ENCODE peak calls at places on chromosomes 6 and 20, in six cellular contexts. Y is cerebellum, O is astrocyte of the hippocampus, L is H9, V is astrocyte of the cerebellum, T is GM23338. W is an unnamed sample.

GRCh38 chr20:63749597-63750508 is 10.3 kb downstream of the SLC2A4RG start:
- DNase-seq in O (no peak), T (no peak), L (no peak), Y (peak), V (no peak), W (no peak)

GRCh38 chr6:15254074-15254975 is 8.5 kb downstream of the JARID2 start:
- DNase-seq in L (no peak), V (no peak), Y (no peak), T (no peak), O (no peak), W (no peak)

GRCh38 chr20:33474963-33475362 is 14.9 kb upstream of the CBFA2T2 start:
- DNase-seq in O (no peak), T (no peak), Y (no peak), V (no peak), L (no peak), W (peak)

GRCh38 chr6:119463081-119463626 is 113.6 kb upstream of the MAN1A1 start:
- DNase-seq in L (no peak), O (no peak), V (no peak), T (no peak), Y (peak), W (no peak)

GRCh38 chr6:37985355-37985754 is 165.8 kb downstream of the ZFAND3 start:
- DNase-seq in Y (no peak), L (no peak), V (no peak), T (no peak), O (no peak), W (no peak)

GRCh38 chr20:11195899-11196558 is 522.2 kb upstream of the JAG1 start:
- DNase-seq in O (no peak), T (no peak), V (no peak), L (no peak), Y (no peak), W (no peak)

GRCh38 chr20:51318058-51318960 is 224.2 kb downstream of the NFATC2 start:
- DNase-seq in Y (no peak), L (peak), T (peak), O (peak), V (no peak), W (peak)

GRCh38 chr6:82978362-82978945 is 87.2 kb downstream of the UBE3D start:
- DNase-seq in L (no peak), V (no peak), O (no peak), T (no peak), Y (no peak), W (no peak)

GRCh38 chr6:136846046-136846445 is 23.7 kb downstream of the PEX7 start:
- DNase-seq in Y (peak), L (no peak), V (peak), O (peak), T (peak), W (peak)

GRCh38 chr6:73704260-73704659 is 8.3 kb downstream of the CD109 start:
- DNase-seq in T (no peak), Y (no peak), V (peak), O (peak), L (no peak), W (no peak)

GRCh38 chr6:16060039-16060438 is 68.8 kb upstream of the MYLIP start:
- DNase-seq in V (no peak), Y (no peak), O (no peak), L (peak), T (no peak), W (peak)

GRCh38 chr20:17845701-17846475 is 122.7 kb downstream of the SNX5 start:
- DNase-seq in T (no peak), L (no peak), V (no peak), O (no peak), Y (no peak), W (no peak)

GRCh38 chr20:52105045-52105572 is 86.5 kb downstream of the ZFP64 start:
- DNase-seq in V (no peak), Y (no peak), L (peak), T (peak), O (peak), W (peak)

GRCh38 chr6:99997141-99997540 is 3.1 kb upstream of the MCHR2 start:
- DNase-seq in T (no peak), L (no peak), V (no peak), Y (no peak), O (no peak), W (no peak)

GRCh38 chr6:32885698-32886286 is 31.8 kb downstream of the PSMB9 start:
- DNase-seq in Y (peak), L (no peak), O (peak), V (peak), T (peak), W (peak)

GRCh38 chr6:40325041-40325440 is 262.1 kb downstream of the LRFN2 start:
- DNase-seq in V (no peak), Y (no peak), O (no peak), L (no peak), T (no peak), W (peak)

GRCh38 chr20:39850236-39850635 is 838.8 kb downstream of the MAFB start:
- DNase-seq in T (no peak), Y (no peak), V (no peak), L (no peak), O (no peak), W (no peak)